ENCODE peak calls at places on chromosomes 11 and 22, in eight cellular contexts. One of them, this sample, is unnamed. For H3K4me1, the result is how much of the 10 kb centered on the place peaks cover.

GRCh38 chr22:40661661-40662060 is 17.6 kb upstream of the MCHR1 start:
- DNase-seq in thoracic aorta: no peak
- DNase-seq in psoas muscle: no peak
- DNase-seq in pancreas: no peak
- DNase-seq in OCI-LY7: no peak
- DNase-seq in HAP-1: no peak
- DNase-seq in adipocyte: no peak
- DNase-seq in CD4-positive, alpha-beta memory T cell: no peak
- DNase-seq in this sample: no peak

GRCh38 chr11:86056262-86056911 is 12.5 kb downstream of the PICALM start:
- DNase-seq in pancreas: no peak
- DNase-seq in OCI-LY7: no peak
- DNase-seq in CD4-positive, alpha-beta memory T cell: no peak
- DNase-seq in HAP-1: no peak
- DNase-seq in psoas muscle: no peak
- DNase-seq in adipocyte: no peak
- DNase-seq in thoracic aorta: no peak
- DNase-seq in this sample: no peak

GRCh38 chr11:123246749-123247497 is 51.9 kb upstream of the CLMP start:
- DNase-seq in psoas muscle: peak
- DNase-seq in adipocyte: peak
- DNase-seq in pancreas: peak
- DNase-seq in HAP-1: peak
- DNase-seq in OCI-LY7: peak
- DNase-seq in CD4-positive, alpha-beta memory T cell: peak
- DNase-seq in thoracic aorta: peak
- DNase-seq in this sample: peak

GRCh38 chr22:27866136-27867091 is 52.6 kb downstream of the PITPNB start:
- DNase-seq in adipocyte: peak
- DNase-seq in psoas muscle: peak
- DNase-seq in CD4-positive, alpha-beta memory T cell: no peak
- DNase-seq in HAP-1: no peak
- DNase-seq in thoracic aorta: no peak
- DNase-seq in OCI-LY7: no peak
- DNase-seq in pancreas: no peak
- DNase-seq in this sample: peak

GRCh38 chr11:133966924-133967598 is 10.3 kb upstream of the IGSF9B start:
- DNase-seq in adipocyte: peak
- DNase-seq in OCI-LY7: no peak
- DNase-seq in pancreas: peak
- DNase-seq in psoas muscle: peak
- DNase-seq in CD4-positive, alpha-beta memory T cell: peak
- DNase-seq in thoracic aorta: no peak
- DNase-seq in HAP-1: no peak
- DNase-seq in this sample: no peak

GRCh38 chr11:3341298-3341697 is 37.6 kb downstream of the ZNF195 start:
- DNase-seq in CD4-positive, alpha-beta memory T cell: peak
- DNase-seq in OCI-LY7: peak
- DNase-seq in psoas muscle: peak
- DNase-seq in adipocyte: peak
- DNase-seq in thoracic aorta: no peak
- DNase-seq in HAP-1: no peak
- DNase-seq in pancreas: peak
- DNase-seq in this sample: no peak

GRCh38 chr11:76672431-76673163 is 2.0 kb upstream of the LRRC32 start:
- DNase-seq in OCI-LY7: peak
- DNase-seq in thoracic aorta: no peak
- DNase-seq in adipocyte: no peak
- DNase-seq in HAP-1: no peak
- DNase-seq in psoas muscle: no peak
- DNase-seq in pancreas: no peak
- DNase-seq in CD4-positive, alpha-beta memory T cell: peak
- DNase-seq in this sample: no peak

GRCh38 chr11:18594999-18595749 is 4.4 kb upstream of the MISFA start:
- DNase-seq in psoas muscle: no peak
- DNase-seq in CD4-positive, alpha-beta memory T cell: no peak
- DNase-seq in HAP-1: no peak
- DNase-seq in pancreas: no peak
- DNase-seq in OCI-LY7: no peak
- DNase-seq in adipocyte: no peak
- DNase-seq in thoracic aorta: no peak
- DNase-seq in this sample: no peak

GRCh38 chr11:63567044-63567840 is 4.1 kb upstream of the PLAAT2 start:
- DNase-seq in HAP-1: peak
- DNase-seq in pancreas: no peak
- DNase-seq in adipocyte: peak
- DNase-seq in thoracic aorta: no peak
- DNase-seq in CD4-positive, alpha-beta memory T cell: peak
- DNase-seq in psoas muscle: no peak
- DNase-seq in OCI-LY7: peak
- DNase-seq in this sample: peak

GRCh38 chr11:16184588-16184987 is 171.8 kb downstream of the SOX6 start:
- DNase-seq in adipocyte: peak
- DNase-seq in CD4-positive, alpha-beta memory T cell: no peak
- DNase-seq in HAP-1: no peak
- DNase-seq in psoas muscle: no peak
- DNase-seq in thoracic aorta: no peak
- DNase-seq in OCI-LY7: no peak
- DNase-seq in pancreas: no peak
- DNase-seq in this sample: peak

GRCh38 chr11:110131386-110132123 is 38.4 kb downstream of the ZC3H12C start:
- DNase-seq in HAP-1: peak
- DNase-seq in thoracic aorta: no peak
- DNase-seq in pancreas: no peak
- DNase-seq in adipocyte: no peak
- DNase-seq in psoas muscle: no peak
- DNase-seq in OCI-LY7: no peak
- DNase-seq in CD4-positive, alpha-beta memory T cell: no peak
- DNase-seq in this sample: no peak

GRCh38 chr11:16111690-16112089 is 244.7 kb downstream of the SOX6 start:
- DNase-seq in thoracic aorta: no peak
- DNase-seq in adipocyte: no peak
- DNase-seq in HAP-1: no peak
- DNase-seq in pancreas: no peak
- DNase-seq in OCI-LY7: no peak
- DNase-seq in psoas muscle: no peak
- DNase-seq in CD4-positive, alpha-beta memory T cell: no peak
- DNase-seq in this sample: no peak

GRCh38 chr11:37861671-37862070 is 1263.6 kb upstream of the RAG2 start:
- DNase-seq in psoas muscle: no peak
- DNase-seq in thoracic aorta: no peak
- DNase-seq in adipocyte: no peak
- DNase-seq in OCI-LY7: no peak
- DNase-seq in HAP-1: no peak
- DNase-seq in CD4-positive, alpha-beta memory T cell: no peak
- DNase-seq in pancreas: no peak
- DNase-seq in this sample: no peak

GRCh38 chr11:124302291-124302690 is 11.5 kb downstream of the OR8D1 start:
- DNase-seq in adipocyte: no peak
- DNase-seq in thoracic aorta: no peak
- DNase-seq in psoas muscle: no peak
- DNase-seq in CD4-positive, alpha-beta memory T cell: no peak
- DNase-seq in HAP-1: no peak
- DNase-seq in pancreas: no peak
- DNase-seq in OCI-LY7: no peak
- DNase-seq in this sample: no peak

GRCh38 chr11:102530558-102530957 is at the start of gene MMP7:
- DNase-seq in adipocyte: peak
- DNase-seq in OCI-LY7: no peak
- DNase-seq in pancreas: peak
- DNase-seq in thoracic aorta: no peak
- DNase-seq in HAP-1: no peak
- DNase-seq in CD4-positive, alpha-beta memory T cell: no peak
- DNase-seq in psoas muscle: no peak
- DNase-seq in this sample: no peak

GRCh38 chr11:129295746-129296145 is 79.9 kb upstream of the BARX2 start:
- DNase-seq in pancreas: no peak
- DNase-seq in psoas muscle: no peak
- DNase-seq in HAP-1: no peak
- DNase-seq in CD4-positive, alpha-beta memory T cell: no peak
- DNase-seq in thoracic aorta: no peak
- DNase-seq in OCI-LY7: no peak
- DNase-seq in adipocyte: peak
- DNase-seq in this sample: no peak

DNA sequence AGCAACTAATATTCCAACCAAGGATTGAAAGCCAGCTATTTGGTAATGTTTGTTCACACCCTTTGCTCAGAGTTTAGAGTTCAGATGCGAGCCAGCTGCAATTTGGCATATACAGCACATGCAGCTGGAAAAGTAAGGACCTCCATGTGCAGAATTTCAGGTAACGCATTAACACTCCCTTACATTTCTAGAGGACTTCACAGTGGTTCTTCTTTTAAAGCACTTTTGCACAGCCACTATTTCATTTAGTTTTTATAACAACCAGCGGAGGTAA is 3.4 kb downstream of the POU2AF3 start:
- DNase-seq in pancreas: no peak
- DNase-seq in psoas muscle: no peak
- DNase-seq in thoracic aorta: no peak
- DNase-seq in HAP-1: no peak
- DNase-seq in OCI-LY7: no peak
- DNase-seq in adipocyte: no peak
- DNase-seq in CD4-positive, alpha-beta memory T cell: no peak
- DNase-seq in this sample: no peak
- H3K4me1 ChIP-seq in pancreas: under half
- H3K4me1 ChIP-seq in psoas muscle: under half
- H3K4me1 ChIP-seq in thoracic aorta: under half
- H3K4me1 ChIP-seq in HAP-1: under half
- H3K4me1 ChIP-seq in OCI-LY7: under half
- H3K4me1 ChIP-seq in adipocyte: under half
- H3K4me1 ChIP-seq in CD4-positive, alpha-beta memory T cell: under half
- H3K4me1 ChIP-seq in this sample: under half

GRCh38 chr11:69635210-69635609 is 5.7 kb upstream of the CCND1 start:
- DNase-seq in adipocyte: no peak
- DNase-seq in CD4-positive, alpha-beta memory T cell: no peak
- DNase-seq in pancreas: no peak
- DNase-seq in HAP-1: no peak
- DNase-seq in psoas muscle: no peak
- DNase-seq in thoracic aorta: no peak
- DNase-seq in OCI-LY7: no peak
- DNase-seq in this sample: no peak

GRCh38 chr11:69635804-69636511 is 5.0 kb upstream of the CCND1 start:
- DNase-seq in CD4-positive, alpha-beta memory T cell: no peak
- DNase-seq in psoas muscle: no peak
- DNase-seq in HAP-1: no peak
- DNase-seq in OCI-LY7: no peak
- DNase-seq in thoracic aorta: no peak
- DNase-seq in adipocyte: no peak
- DNase-seq in pancreas: no peak
- DNase-seq in this sample: no peak

GRCh38 chr11:69637601-69637955 is 3.4 kb upstream of the CCND1 start:
- DNase-seq in adipocyte: no peak
- DNase-seq in HAP-1: no peak
- DNase-seq in pancreas: no peak
- DNase-seq in psoas muscle: no peak
- DNase-seq in OCI-LY7: no peak
- DNase-seq in thoracic aorta: no peak
- DNase-seq in CD4-positive, alpha-beta memory T cell: no peak
- DNase-seq in this sample: no peak

GRCh38 chr11:69636870-69637600 is 3.9 kb upstream of the CCND1 start:
- DNase-seq in thoracic aorta: no peak
- DNase-seq in psoas muscle: no peak
- DNase-seq in CD4-positive, alpha-beta memory T cell: no peak
- DNase-seq in OCI-LY7: no peak
- DNase-seq in HAP-1: no peak
- DNase-seq in pancreas: no peak
- DNase-seq in adipocyte: no peak
- DNase-seq in this sample: no peak

DNA sequence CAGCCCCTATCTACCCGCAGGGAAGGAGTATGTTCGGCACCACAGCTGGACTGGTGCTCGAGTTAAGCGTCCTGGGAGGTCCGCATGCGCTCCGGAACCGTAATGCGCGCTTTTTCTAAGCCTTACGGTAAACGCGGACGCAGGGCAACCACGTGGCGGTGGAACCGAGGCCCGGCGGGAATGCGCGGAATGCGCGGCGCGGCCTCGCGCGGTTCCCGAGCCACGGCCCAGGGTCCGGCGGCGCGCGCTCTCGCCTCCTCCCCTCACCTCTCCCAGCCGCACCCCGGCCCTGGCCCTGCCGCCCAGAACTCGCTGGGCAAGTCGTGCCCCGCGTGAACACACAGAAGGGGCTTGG is 4.5 kb upstream of the CCND1 start:
- DNase-seq in pancreas: peak
- DNase-seq in thoracic aorta: no peak
- DNase-seq in HAP-1: peak
- DNase-seq in adipocyte: peak
- DNase-seq in CD4-positive, alpha-beta memory T cell: no peak
- DNase-seq in OCI-LY7: no peak
- DNase-seq in psoas muscle: peak
- DNase-seq in this sample: peak
- H3K4me1 ChIP-seq in pancreas: under half
- H3K4me1 ChIP-seq in thoracic aorta: under half
- H3K4me1 ChIP-seq in HAP-1: under half
- H3K4me1 ChIP-seq in adipocyte: under half
- H3K4me1 ChIP-seq in CD4-positive, alpha-beta memory T cell: under half
- H3K4me1 ChIP-seq in OCI-LY7: under half
- H3K4me1 ChIP-seq in psoas muscle: under half
- H3K4me1 ChIP-seq in this sample: under half

GRCh38 chr11:68040957-68041591 is 2.2 kb downstream of the TCIRG1 start:
- DNase-seq in HAP-1: no peak
- DNase-seq in psoas muscle: peak
- DNase-seq in thoracic aorta: no peak
- DNase-seq in OCI-LY7: no peak
- DNase-seq in adipocyte: no peak
- DNase-seq in pancreas: peak
- DNase-seq in CD4-positive, alpha-beta memory T cell: no peak
- DNase-seq in this sample: no peak

GRCh38 chr11:68042219-68043028 is 3.6 kb downstream of the TCIRG1 start:
- DNase-seq in thoracic aorta: no peak
- DNase-seq in HAP-1: no peak
- DNase-seq in CD4-positive, alpha-beta memory T cell: no peak
- DNase-seq in psoas muscle: no peak
- DNase-seq in pancreas: peak
- DNase-seq in OCI-LY7: no peak
- DNase-seq in adipocyte: no peak
- DNase-seq in this sample: no peak

GRCh38 chr11:68043029-68043348 is 4.2 kb downstream of the TCIRG1 start:
- DNase-seq in OCI-LY7: no peak
- DNase-seq in HAP-1: no peak
- DNase-seq in pancreas: peak
- DNase-seq in psoas muscle: no peak
- DNase-seq in thoracic aorta: no peak
- DNase-seq in CD4-positive, alpha-beta memory T cell: no peak
- DNase-seq in adipocyte: no peak
- DNase-seq in this sample: no peak

GRCh38 chr11:68040121-68040956 is 1.5 kb downstream of the TCIRG1 start:
- DNase-seq in thoracic aorta: no peak
- DNase-seq in psoas muscle: peak
- DNase-seq in HAP-1: peak
- DNase-seq in adipocyte: peak
- DNase-seq in OCI-LY7: peak
- DNase-seq in pancreas: peak
- DNase-seq in CD4-positive, alpha-beta memory T cell: peak
- DNase-seq in this sample: no peak

GRCh38 chr11:68041617-68042218 is 2.9 kb downstream of the TCIRG1 start:
- DNase-seq in HAP-1: no peak
- DNase-seq in psoas muscle: no peak
- DNase-seq in pancreas: no peak
- DNase-seq in CD4-positive, alpha-beta memory T cell: no peak
- DNase-seq in adipocyte: no peak
- DNase-seq in thoracic aorta: no peak
- DNase-seq in OCI-LY7: no peak
- DNase-seq in this sample: no peak
- H3K4me1 ChIP-seq in HAP-1: under half
- H3K4me1 ChIP-seq in psoas muscle: under half
- H3K4me1 ChIP-seq in pancreas: under half
- H3K4me1 ChIP-seq in CD4-positive, alpha-beta memory T cell: under half
- H3K4me1 ChIP-seq in adipocyte: under half
- H3K4me1 ChIP-seq in thoracic aorta: under half
- H3K4me1 ChIP-seq in OCI-LY7: under half
- H3K4me1 ChIP-seq in this sample: under half

GRCh38 chr22:42615092-42615859 is 593 bp upstream of the POLDIP3 start:
- DNase-seq in thoracic aorta: peak
- DNase-seq in pancreas: peak
- DNase-seq in HAP-1: peak
- DNase-seq in psoas muscle: peak
- DNase-seq in CD4-positive, alpha-beta memory T cell: peak
- DNase-seq in OCI-LY7: peak
- DNase-seq in adipocyte: peak
- DNase-seq in this sample: peak
- H3K4me1 ChIP-seq in thoracic aorta: under half
- H3K4me1 ChIP-seq in pancreas: under half
- H3K4me1 ChIP-seq in HAP-1: under half
- H3K4me1 ChIP-seq in psoas muscle: under half
- H3K4me1 ChIP-seq in CD4-positive, alpha-beta memory T cell: under half
- H3K4me1 ChIP-seq in OCI-LY7: under half
- H3K4me1 ChIP-seq in adipocyte: half or more
- H3K4me1 ChIP-seq in this sample: half or more